ENCODE peak calls at places on chromosome 4, in eight cellular contexts. H is transverse colon, K is ovary, B is stomach, N is HepG2, F is upper lobe of left lung, I is tibial nerve, X is A549. W is an unnamed sample.

GRCh38 chr4:132527817-132528216 is 621.3 kb upstream of the PCDH10 start:
- DNase-seq in H (no peak), K (no peak), B (no peak), N (no peak), F (no peak), I (no peak), X (no peak), W (no peak)

GRCh38 chr4:8070751-8071718 is 87.6 kb downstream of the ABLIM2 start:
- DNase-seq in H (no peak), K (no peak), B (no peak), N (no peak), F (no peak), I (no peak), X (no peak), W (no peak)

GRCh38 chr4:141275834-141276233 is 55.1 kb downstream of the ZNF330 start:
- DNase-seq in H (no peak), K (no peak), B (no peak), N (no peak), F (no peak), I (no peak), X (no peak), W (no peak)

GRCh38 chr4:123555500-123556273 is 159.1 kb downstream of the SPRY1 start:
- DNase-seq in H (peak), K (peak), B (peak), N (peak), F (peak), I (peak), X (peak), W (peak)

GRCh38 chr4:52874948-52875347 is 12.8 kb downstream of the RASL11B start:
- DNase-seq in H (no peak), K (no peak), B (no peak), N (no peak), F (no peak), I (no peak), X (no peak), W (no peak)

GRCh38 chr4:142845293-142846070 is 619 bp downstream of the INPP4B start:
- DNase-seq in H (peak), K (peak), B (peak), N (no peak), F (no peak), I (no peak), X (peak), W (no peak)

GRCh38 chr4:162115323-162115722 is 48.5 kb downstream of the FSTL5 start:
- DNase-seq in H (no peak), K (no peak), B (no peak), N (no peak), F (no peak), I (no peak), X (no peak), W (no peak)

GRCh38 chr4:8290701-8290970 is 21.1 kb downstream of the HTRA3 start:
- DNase-seq in H (no peak), K (peak), B (no peak), N (no peak), F (no peak), I (no peak), X (no peak), W (peak)

GRCh38 chr4:139555073-139555704 is 830 bp downstream of the SETD7 start:
- DNase-seq in H (peak), K (peak), B (peak), N (no peak), F (peak), I (peak), X (peak), W (peak)

GRCh38 chr4:158895797-158896442 is 127.1 kb downstream of the FNIP2 start:
- DNase-seq in H (peak), K (no peak), B (peak), N (no peak), F (peak), I (no peak), X (peak), W (no peak)

GRCh38 chr4:112182604-112183003 is 37.4 kb downstream of the FAM241A start:
- DNase-seq in H (no peak), K (no peak), B (no peak), N (peak), F (no peak), I (no peak), X (no peak), W (no peak)

GRCh38 chr4:133594246-133595207 is 445.4 kb downstream of the PCDH10 start:
- DNase-seq in H (no peak), K (no peak), B (no peak), N (no peak), F (no peak), I (no peak), X (no peak), W (no peak)

GRCh38 chr4:98950925-98951324 is 22.0 kb upstream of the EIF4E start:
- DNase-seq in H (no peak), K (no peak), B (no peak), N (no peak), F (no peak), I (no peak), X (no peak), W (no peak)

GRCh38 chr4:81826817-81827424 is 355.2 kb upstream of the RASGEF1B start:
- DNase-seq in H (no peak), K (no peak), B (no peak), N (no peak), F (no peak), I (no peak), X (no peak), W (no peak)

GRCh38 chr4:80431203-80431602 is 95.7 kb downstream of the CFAP299 start:
- DNase-seq in H (no peak), K (no peak), B (no peak), N (no peak), F (no peak), I (no peak), X (no peak), W (no peak)

GRCh38 chr4:176186067-176186466 is 9.3 kb downstream of the SPATA4 start:
- DNase-seq in H (no peak), K (no peak), B (no peak), N (no peak), F (no peak), I (no peak), X (no peak), W (no peak)

GRCh38 chr4:155620637-155621036 is 46.0 kb upstream of the GUCY1A1 start:
- DNase-seq in H (no peak), K (no peak), B (no peak), N (no peak), F (no peak), I (no peak), X (no peak), W (no peak)

GRCh38 chr4:87042986-87043820 is 108.4 kb downstream of the AFF1 start:
- DNase-seq in H (no peak), K (no peak), B (no peak), N (no peak), F (no peak), I (no peak), X (no peak), W (no peak)

GRCh38 chr4:87038837-87039715 is 104.3 kb downstream of the AFF1 start:
- DNase-seq in H (peak), K (no peak), B (peak), N (no peak), F (peak), I (no peak), X (peak), W (peak)

GRCh38 chr4:87037921-87038320 is 103.1 kb downstream of the AFF1 start:
- DNase-seq in H (no peak), K (no peak), B (no peak), N (no peak), F (no peak), I (no peak), X (no peak), W (no peak)

GRCh38 chr4:87042221-87042620 is 107.4 kb downstream of the AFF1 start:
- DNase-seq in H (no peak), K (no peak), B (no peak), N (no peak), F (no peak), I (no peak), X (no peak), W (no peak)

DNA sequence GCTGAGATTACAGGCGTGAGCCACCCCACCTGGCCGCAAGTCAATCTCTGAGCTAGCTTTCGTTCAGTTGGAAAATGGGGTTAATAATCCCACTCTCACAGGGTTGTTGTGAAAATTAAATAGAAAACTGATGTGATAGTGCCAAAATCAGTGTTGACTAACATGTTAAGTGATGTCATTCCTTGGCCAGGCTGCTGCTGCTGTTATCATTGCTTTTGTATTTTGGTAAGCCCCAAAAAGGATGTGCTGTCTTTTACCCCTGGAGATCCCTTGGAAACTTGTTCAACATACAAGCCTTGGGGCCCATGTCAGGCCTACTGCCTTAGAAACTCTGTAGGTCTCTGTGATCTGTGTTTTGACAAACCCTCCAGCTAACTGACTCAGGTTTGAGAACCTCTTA is 106.3 kb downstream of the AFF1 start:
- DNase-seq in H (no peak), K (no peak), B (no peak), N (no peak), F (no peak), I (no peak), X (no peak), W (no peak)
- TF ChIP-seq EP300 in H (no peak), K (no peak), B (no peak), N (no peak), F (no peak), I (no peak), X (no peak), W (no peak)

DNA sequence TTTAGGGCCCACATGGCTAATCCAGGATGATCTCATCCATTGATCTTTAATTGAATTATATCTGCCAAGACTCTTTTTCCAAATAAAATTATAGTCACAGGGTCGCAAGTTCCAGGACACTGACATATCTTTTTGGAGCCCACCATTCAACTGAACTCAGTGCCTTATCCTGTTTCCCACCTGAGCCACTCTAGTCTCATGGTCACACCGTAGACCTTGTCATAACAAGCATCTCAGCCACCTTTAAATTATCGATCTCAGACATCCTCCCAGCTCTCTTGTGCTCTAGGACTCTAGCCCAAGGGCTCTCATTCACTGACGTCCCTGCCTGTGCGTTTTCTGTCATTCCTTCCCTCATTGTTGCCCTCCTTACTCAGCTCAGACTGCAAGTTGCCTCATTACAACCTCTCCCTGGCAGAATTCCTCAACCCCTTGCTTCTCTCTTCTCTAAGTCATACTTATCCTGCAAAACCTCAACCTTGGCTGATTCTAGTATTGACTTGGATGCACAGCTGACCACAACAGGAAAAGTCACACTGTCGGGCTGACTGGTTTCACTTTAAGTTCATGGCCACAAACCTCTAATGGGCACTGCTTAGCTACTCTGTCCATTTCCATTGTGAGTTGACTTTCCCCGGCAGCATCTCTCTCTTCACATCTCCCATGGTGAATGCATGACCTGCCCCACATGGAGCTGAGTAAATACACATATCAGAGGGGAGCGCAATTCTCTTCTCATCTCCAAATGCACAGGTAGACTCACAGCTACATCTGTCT is 91.0 kb upstream of the TRIM2 start:
- DNase-seq in H (no peak), K (no peak), B (no peak), N (no peak), F (no peak), I (no peak), X (no peak), W (no peak)
- TF ChIP-seq EP300 in H (no peak), K (no peak), B (no peak), N (no peak), F (no peak), I (no peak), X (no peak), W (no peak)

DNA sequence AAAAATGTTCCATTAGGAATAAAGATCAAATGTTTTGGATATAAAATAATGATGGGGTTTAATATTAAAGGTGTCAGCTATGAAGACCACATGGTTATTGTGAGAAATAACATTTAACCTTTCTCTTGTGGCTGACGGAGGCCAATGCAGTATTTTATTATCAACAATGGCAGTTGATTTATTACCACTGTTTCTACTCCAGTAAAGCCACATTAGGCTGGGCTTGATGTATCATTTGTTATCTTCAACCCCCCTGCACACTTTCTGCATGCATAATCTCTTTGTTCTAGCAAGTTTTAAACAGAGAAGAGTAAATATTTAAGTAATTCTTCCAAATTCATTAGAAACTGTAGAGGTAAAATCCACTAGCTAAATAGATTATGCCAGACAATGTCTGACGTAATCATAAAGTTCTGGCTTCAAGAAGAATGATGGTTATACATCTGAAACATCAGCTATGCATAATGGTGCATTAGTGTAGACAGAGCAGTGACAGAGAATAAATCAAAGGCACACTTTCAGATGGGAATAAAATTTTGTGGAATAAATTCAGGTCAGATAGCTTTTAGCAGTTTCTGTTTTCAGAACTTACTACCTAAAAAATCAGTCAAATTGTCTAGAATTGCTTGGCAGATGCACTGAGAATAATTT is 516.4 kb downstream of the PCDH18 start:
- DNase-seq in H (no peak), K (no peak), B (no peak), N (no peak), F (no peak), I (no peak), X (no peak), W (no peak)
- TF ChIP-seq EP300 in H (no peak), K (no peak), B (no peak), N (no peak), F (no peak), I (no peak), X (no peak), W (no peak)

GRCh38 chr4:75880278-75880677 is 22.0 kb downstream of the PPEF2 start:
- DNase-seq in H (no peak), K (no peak), B (no peak), N (no peak), F (no peak), I (no peak), X (no peak), W (no peak)
- TF ChIP-seq EP300 in H (no peak), K (no peak), B (no peak), N (no peak), F (no peak), I (no peak), X (no peak), W (no peak)

GRCh38 chr4:104818579-104818978 is 323.9 kb upstream of the CXXC4 start:
- DNase-seq in H (no peak), K (no peak), B (no peak), N (no peak), F (no peak), I (no peak), X (no peak), W (no peak)
- TF ChIP-seq EP300 in H (no peak), K (no peak), B (no peak), N (no peak), F (no peak), I (no peak), X (no peak), W (no peak)

W was measured in suprapubic skin.